ENCODE peak calls at places on chromosomes 1 and 21, in nine cellular contexts. U is HEK293T; D is activated naive CD4-positive, alpha-beta T cell treated with Interleukin-2 at 50 U/mL for 16 hours; M is ELR; V is A549; P is left colon; Z is adipocyte; G is psoas muscle; S is coronary artery. W is an unnamed sample.

GRCh38 chr1:42735056-42735455 is 5.0 kb downstream of the CLDN19 start:
- DNase-seq in D (no peak), Z (no peak), S (no peak), G (no peak), P (no peak), M (no peak), V (no peak), U (no peak), W (no peak)

GRCh38 chr1:220338759-220339158 is 66.5 kb upstream of the RAB3GAP2 start:
- DNase-seq in M (no peak), Z (no peak), S (no peak), G (no peak), P (no peak), D (no peak), U (no peak), V (no peak), W (no peak)

GRCh38 chr1:108877324-108877812 is 583 bp downstream of the GPSM2 start:
- DNase-seq in P (no peak), S (no peak), U (peak; percentile 34), G (no peak), M (peak; percentile 61), Z (peak; percentile 72), V (no peak), D (no peak), W (no peak)

GRCh38 chr21:44742418-44743153 is 31.2 kb upstream of the TSPEAR start:
- DNase-seq in D (no peak), Z (peak; percentile 20), M (peak; percentile 36), G (no peak), P (no peak), V (no peak), U (no peak), S (no peak), W (no peak)

GRCh38 chr1:212288614-212289013 is 3.4 kb downstream of the PPP2R5A start:
- DNase-seq in Z (peak; percentile 59), D (no peak), G (no peak), V (no peak), S (no peak), U (no peak), M (peak; percentile 75), P (no peak), W (no peak)

GRCh38 chr1:40029608-40030007 is 10.9 kb upstream of the CAP1 start:
- DNase-seq in S (no peak), U (no peak), Z (no peak), V (no peak), M (no peak), D (no peak), P (no peak), G (no peak), W (no peak)

GRCh38 chr1:168396940-168397680 is 116.4 kb downstream of the TBX19 start:
- DNase-seq in U (no peak), S (no peak), V (no peak), P (no peak), Z (peak; percentile 9), M (peak; percentile 34), D (no peak), G (no peak), W (no peak)

GRCh38 chr1:166605137-166605536 is 234.1 kb upstream of the POGK start:
- DNase-seq in P (no peak), U (no peak), S (no peak), D (no peak), G (no peak), Z (no peak), V (no peak), M (no peak), W (no peak)

GRCh38 chr1:84762664-84763063 is 72.4 kb upstream of the SSX2IP start:
- DNase-seq in Z (no peak), V (no peak), M (no peak), D (no peak), P (no peak), G (no peak), S (no peak), U (no peak), W (no peak)

GRCh38 chr1:61273861-61274260 is 191.5 kb downstream of the NFIA start:
- DNase-seq in Z (no peak), D (no peak), P (no peak), S (no peak), U (no peak), M (no peak), V (no peak), G (no peak), W (no peak)

GRCh38 chr1:33147997-33148314 is 33.9 kb downstream of the TRIM62 start:
- DNase-seq in U (peak; percentile 71), P (no peak), Z (peak; percentile 48), D (no peak), S (no peak), V (peak; percentile 52), M (peak; percentile 60), G (no peak), W (no peak)

GRCh38 chr21:29105218-29105617 is 25.2 kb upstream of the MAP3K7CL start:
- DNase-seq in G (no peak), D (no peak), P (no peak), U (no peak), Z (no peak), V (no peak), S (no peak), M (peak; percentile 86), W (no peak)

GRCh38 chr21:41366522-41367151 is 4.8 kb downstream of the MX2 start:
- DNase-seq in V (peak; percentile 65), S (peak; percentile 70), G (no peak), M (peak; percentile 81), U (no peak), Z (peak; percentile 15), P (peak; percentile 77), D (no peak), W (no peak)

GRCh38 chr1:184563308-184563707 is 176.5 kb downstream of the C1orf21 start:
- DNase-seq in G (no peak), V (no peak), Z (peak; percentile 68), P (no peak), M (peak; percentile 47), S (no peak), U (no peak), D (no peak), W (no peak)

GRCh38 chr1:183689770-183690204 is 36.7 kb upstream of the APOBEC4 start:
- DNase-seq in Z (no peak), V (no peak), D (no peak), P (no peak), G (no peak), U (no peak), M (no peak), S (no peak), W (no peak)

GRCh38 chr1:223125249-223125648 is 17.8 kb downstream of the TLR5 start:
- DNase-seq in S (no peak), V (no peak), M (no peak), U (no peak), D (no peak), Z (no peak), G (no peak), P (no peak), W (peak; percentile 43)

GRCh38 chr21:20661745-20662470 is 336.3 kb upstream of the NCAM2 start:
- DNase-seq in S (no peak), G (no peak), M (no peak), U (no peak), Z (no peak), V (no peak), D (no peak), P (no peak), W (no peak)

GRCh38 chr21:44527156-44527982 is 12.6 kb downstream of the KRTAP10-1 start:
- DNase-seq in S (no peak), Z (no peak), U (no peak), D (no peak), M (no peak), V (no peak), P (peak; percentile 15), G (peak; percentile 27), W (no peak)

GRCh38 chr1:167121375-167122120 is 27.7 kb downstream of the STYXL2 start:
- DNase-seq in P (peak; percentile 86), G (peak; percentile 67), V (peak; percentile 58), S (no peak), M (peak; percentile 14), Z (peak; percentile 36), D (peak; percentile 20), U (no peak), W (peak; percentile 17)

GRCh38 chr1:67735806-67736627 is 51.0 kb downstream of the GADD45A start:
- DNase-seq in Z (peak; percentile 82), S (peak; percentile 85), P (peak; percentile 80), G (peak; percentile 78), M (peak; percentile 91), D (peak; percentile 30), V (peak; percentile 36), U (no peak), W (peak; percentile 70)

GRCh38 chr1:54475357-54476230 is 69.4 kb upstream of the SSBP3 start:
- DNase-seq in V (no peak), Z (no peak), M (no peak), D (peak; percentile 35), G (peak; percentile 47), U (no peak), P (no peak), S (no peak), W (no peak)

GRCh38 chr1:31259746-31260145 is 20.1 kb upstream of the NKAIN1 start:
- DNase-seq in D (no peak), V (no peak), Z (no peak), U (no peak), M (no peak), G (no peak), P (no peak), S (no peak), W (no peak)

GRCh38 chr1:205600085-205600484 is 31.7 kb downstream of the ELK4 start:
- DNase-seq in D (no peak), G (no peak), P (no peak), V (no peak), U (no peak), M (peak; percentile 70), Z (peak; percentile 57), S (no peak), W (no peak)

GRCh38 chr1:185681034-185681633 is 53.1 kb upstream of the HMCN1 start:
- DNase-seq in D (no peak), M (peak; percentile 70), Z (peak; percentile 77), V (peak; percentile 21), P (no peak), G (no peak), S (no peak), U (peak; percentile 52), W (peak; percentile 41)

GRCh38 chr21:34707876-34708325 is 39.1 kb downstream of the CLIC6 start:
- DNase-seq in D (peak; percentile 61), U (no peak), S (no peak), G (no peak), M (no peak), Z (no peak), P (no peak), V (no peak), W (no peak)

GRCh38 chr1:212700597-212700891 is 904 bp upstream of the BATF3 start:
- DNase-seq in G (no peak), U (no peak), P (no peak), D (no peak), S (no peak), V (no peak), M (no peak), Z (no peak), W (no peak)

GRCh38 chr1:229848762-229849677 is 218.0 kb upstream of the GALNT2 start:
- DNase-seq in Z (peak; percentile 15), M (peak; percentile 54), V (peak; percentile 48), U (peak; percentile 74), G (no peak), P (no peak), D (no peak), S (no peak), W (no peak)

GRCh38 chr1:93813076-93813475 is 65.9 kb downstream of the DNTTIP2 start:
- DNase-seq in G (no peak), V (no peak), D (no peak), P (no peak), S (no peak), Z (peak; percentile 22), M (peak; percentile 65), U (no peak), W (no peak)

GRCh38 chr1:20366766-20367602 is 76.3 kb downstream of the VWA5B1 start:
- DNase-seq in U (peak; percentile 52), D (no peak), M (peak; percentile 68), S (no peak), Z (peak; percentile 50), G (peak; percentile 69), P (peak; percentile 58), V (peak; percentile 76), W (no peak)

GRCh38 chr1:109481646-109482045 is 2.1 kb upstream of the ATXN7L2 start:
- DNase-seq in Z (no peak), V (no peak), G (no peak), M (no peak), P (no peak), D (no peak), U (no peak), S (peak; percentile 68), W (no peak)

GRCh38 chr1:21781971-21782867 is 730 bp downstream of the USP48 start:
- DNase-seq in M (peak; percentile 60), D (peak; percentile 60), U (peak; percentile 37), Z (peak; percentile 76), P (peak; percentile 53), S (no peak), G (peak; percentile 73), V (peak; percentile 10), W (peak; percentile 19)

W was measured in NCI-H2107.